ENCODE peak calls at places on chromosomes 4 and X, in four cellular contexts. U is AG09309, E is cardiac muscle cell, B is endothelial cell of umbilical vein. C is an unnamed sample.

GRCh38 chrX:136446208-136446607 is 41.5 kb upstream of the BRS3 start:
- DNase-seq in U (no peak), E (no peak), B (no peak), C (no peak)

GRCh38 chr4:96186593-96186992 is 346.7 kb downstream of the PDHA2 start:
- DNase-seq in U (no peak), E (peak), B (no peak), C (no peak)

GRCh38 chr4:189046642-189047041 is 894.0 kb upstream of the FRG1 start:
- DNase-seq in U (no peak), E (no peak), B (no peak), C (no peak)

GRCh38 chr4:67087897-67088296 is 457.4 kb downstream of the CENPC start:
- DNase-seq in U (no peak), E (peak), B (peak), C (peak)

GRCh38 chr4:179843370-179843769 is 2399.8 kb upstream of the TENM3 start:
- DNase-seq in U (no peak), E (no peak), B (no peak), C (no peak)

GRCh38 chr4:11635336-11635735 is 206.6 kb upstream of the HS3ST1 start:
- DNase-seq in U (peak), E (peak), B (no peak), C (no peak)

GRCh38 chr4:36163198-36163597 is 81.1 kb downstream of the ARAP2 start:
- DNase-seq in U (no peak), E (no peak), B (no peak), C (no peak)

GRCh38 chr4:61540944-61541343 is 340.8 kb downstream of the ADGRL3 start:
- DNase-seq in U (no peak), E (no peak), B (no peak), C (no peak)

GRCh38 chr4:164571593-164572385 is 182.1 kb upstream of the SMIM31 start:
- DNase-seq in U (no peak), E (no peak), B (no peak), C (no peak)

GRCh38 chrX:123184199-123184857 is at the start of gene GRIA3:
- DNase-seq in U (peak), E (no peak), B (no peak), C (peak)

GRCh38 chr4:85776579-85776978 is 301.6 kb downstream of the ARHGAP24 start:
- DNase-seq in U (no peak), E (no peak), B (peak), C (peak)

GRCh38 chr4:158519226-158519625 is 2.5 kb upstream of the RXFP1 start:
- DNase-seq in U (no peak), E (no peak), B (no peak), C (no peak)

GRCh38 chr4:83516042-83516772 is 19.7 kb upstream of the GPAT3 start:
- DNase-seq in U (peak), E (peak), B (peak), C (no peak)

GRCh38 chrX:9821581-9821980 is 35.4 kb downstream of the SHROOM2 start:
- DNase-seq in U (no peak), E (no peak), B (no peak), C (no peak)

GRCh38 chr4:22129454-22130075 is 181.0 kb upstream of the KCNIP4 start:
- DNase-seq in U (peak), E (peak), B (no peak), C (peak)

GRCh38 chrX:117808413-117808812 is 308.2 kb downstream of the KLHL13 start:
- DNase-seq in U (no peak), E (no peak), B (no peak), C (no peak)

GRCh38 chr4:186758929-186759682 is 35.5 kb upstream of the FAT1 start:
- DNase-seq in U (no peak), E (no peak), B (no peak), C (no peak)

GRCh38 chrX:2561461-2561860 is 60.7 kb upstream of the DHRSX start:
- DNase-seq in U (no peak), E (no peak), B (no peak), C (no peak)

GRCh38 chrX:136587532-136587931 is 55.5 kb downstream of the VGLL1 start:
- DNase-seq in U (no peak), E (no peak), B (no peak), C (no peak)

GRCh38 chrX:142089193-142089592 is 115.9 kb downstream of the MAGEC2 start:
- DNase-seq in U (no peak), E (peak), B (peak), C (no peak)

GRCh38 chrX:153411988-153412574 is 809 bp downstream of the ZFP92 start:
- DNase-seq in U (no peak), E (no peak), B (no peak), C (no peak)

GRCh38 chr4:150033937-150034336 is 44.3 kb upstream of the DCLK2 start:
- DNase-seq in U (no peak), E (peak), B (peak), C (no peak)

GRCh38 chrX:85140963-85141362 is 102.6 kb downstream of the SATL1 start:
- DNase-seq in U (no peak), E (no peak), B (no peak), C (no peak)

GRCh38 chr4:7120341-7120740 is 52.5 kb upstream of the GRPEL1 start:
- DNase-seq in U (no peak), E (no peak), B (no peak), C (peak)

GRCh38 chr4:169103966-169104412 is 93.9 kb upstream of the CBR4 start:
- DNase-seq in U (no peak), E (no peak), B (no peak), C (no peak)

GRCh38 chr4:38948551-38948950 is 80.9 kb downstream of the FAM114A1 start:
- DNase-seq in U (peak), E (peak), B (no peak), C (no peak)

GRCh38 chrX:48472851-48473717 is 2.9 kb upstream of the FTSJ1 start:
- DNase-seq in U (no peak), E (no peak), B (no peak), C (no peak)

GRCh38 chr4:56468097-56468422 is 643 bp downstream of the SRP72 start:
- DNase-seq in U (no peak), E (peak), B (peak), C (peak)

GRCh38 chr4:169922632-169923276 is 103.4 kb downstream of the MFAP3L start:
- DNase-seq in U (no peak), E (peak), B (no peak), C (no peak)

GRCh38 chrX:128106630-128107029 is 54.4 kb upstream of the ACTRT1 start:
- DNase-seq in U (no peak), E (no peak), B (peak), C (no peak)

GRCh38 chr4:87848622-87849351 is 16.0 kb downstream of the MEPE start:
- DNase-seq in U (peak), E (peak), B (peak), C (peak)

GRCh38 chrX:48025561-48025960 is 18.8 kb downstream of the SPACA5 start:
- DNase-seq in U (no peak), E (peak), B (peak), C (peak)

DNA sequence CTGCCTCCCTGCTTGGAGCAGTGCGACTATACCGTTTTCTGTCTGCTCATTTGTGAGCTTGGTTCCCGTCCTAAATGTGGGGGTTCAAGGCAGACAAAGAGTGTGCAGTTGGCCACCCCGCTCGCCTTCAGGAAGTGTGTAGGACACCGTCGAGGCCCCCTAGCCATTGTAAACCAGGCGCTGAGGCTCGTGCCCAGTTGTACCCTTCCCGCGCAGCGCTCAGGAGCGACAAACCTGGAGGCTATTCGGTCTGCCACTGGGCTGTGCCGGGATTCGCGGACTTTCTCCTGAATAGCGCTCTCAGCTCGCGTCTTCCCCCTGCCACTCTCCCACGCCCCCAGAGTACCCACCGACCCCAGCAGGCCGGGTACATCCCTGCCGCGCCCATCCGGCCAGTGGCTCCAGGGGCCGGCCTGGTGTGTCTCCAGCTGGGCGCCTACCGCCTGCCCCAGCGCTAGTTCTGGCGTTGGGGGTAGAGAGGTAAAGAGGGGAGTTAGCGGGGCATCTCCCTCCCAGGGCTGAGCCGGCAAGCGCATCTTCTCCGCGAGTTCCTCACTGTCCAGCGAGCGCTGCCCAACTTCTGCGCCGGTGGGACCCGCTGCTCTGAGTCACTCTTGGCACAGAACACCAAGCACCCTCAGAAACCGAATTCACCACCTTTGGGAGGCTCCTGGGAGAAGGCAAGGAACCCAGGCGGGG is 880 bp upstream of the LONRF3 start:
- DNase-seq in U (no peak), E (no peak), B (no peak), C (no peak)
- H3K4me3 ChIP-seq in U (no peak), E (no peak), B (no peak), C (no peak)

DNA sequence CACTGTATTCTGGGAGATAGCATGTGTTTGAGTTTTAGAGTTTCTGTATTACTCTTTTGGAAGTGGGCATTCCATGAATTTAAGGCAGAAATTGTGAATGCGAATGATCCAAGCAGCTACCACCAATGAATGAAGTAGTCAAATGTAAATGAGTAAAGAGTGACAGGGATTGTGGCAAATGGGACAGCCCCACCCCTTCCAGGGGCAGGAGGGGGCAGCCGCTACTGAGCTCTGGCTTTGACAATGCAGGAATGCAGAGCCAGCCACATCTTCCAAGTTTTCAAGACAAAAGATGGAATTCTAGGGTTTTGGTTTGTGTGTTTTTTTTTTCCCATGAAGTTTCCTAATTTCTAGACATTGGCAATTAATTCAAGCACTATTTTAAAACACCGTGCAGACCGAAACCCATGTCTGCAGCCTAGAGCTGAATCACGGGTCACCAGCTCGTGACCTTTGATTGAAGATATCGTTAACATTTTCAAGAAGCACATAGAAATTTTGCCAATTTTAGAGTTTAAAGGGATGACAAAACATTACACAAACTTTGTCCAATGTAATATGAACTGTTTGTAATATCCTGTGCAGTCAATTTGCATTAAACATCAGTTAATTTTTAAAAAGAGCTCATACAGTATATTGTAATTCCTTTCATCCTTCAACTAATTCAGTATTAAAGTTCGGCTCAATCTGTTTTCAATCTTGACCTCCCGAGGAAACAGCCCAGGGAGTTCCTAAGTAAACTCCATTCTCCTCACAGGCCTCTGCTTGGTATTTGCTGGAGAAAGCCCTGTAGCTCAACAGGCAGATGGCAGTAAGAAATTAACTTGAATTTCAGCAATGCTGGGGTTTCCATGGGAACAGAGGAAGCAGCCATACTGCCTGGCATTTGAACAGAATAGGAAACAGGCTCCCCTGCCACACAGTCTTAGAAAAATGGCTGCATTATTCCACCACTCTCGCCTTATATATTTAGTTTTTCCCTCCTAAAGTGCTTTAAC is 83.4 kb downstream of the UCHL1 start:
- DNase-seq in U (peak), E (peak), B (peak), C (no peak)
- TF ChIP-seq CTCF in U (peak), E (no peak), B (no peak), C (no peak)

DNA sequence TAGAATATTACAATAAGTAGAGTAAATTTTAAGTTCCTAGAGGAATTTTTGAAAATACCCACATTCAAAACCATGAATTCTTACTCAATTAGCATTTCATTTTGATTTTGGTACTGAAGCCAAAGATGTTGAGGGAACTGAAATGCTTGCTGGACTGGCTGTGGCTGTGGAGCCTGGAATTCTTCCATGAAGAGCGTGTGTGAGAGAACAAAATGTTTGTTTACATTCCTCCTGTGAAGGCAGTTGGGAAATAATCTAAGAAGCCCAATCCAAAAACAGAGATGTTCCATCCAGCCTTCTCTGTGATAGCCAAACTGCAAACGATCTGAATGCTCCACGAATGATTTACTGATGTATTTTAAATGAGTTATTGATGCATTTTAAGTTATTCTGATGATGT is 3.8 kb upstream of the ADH1B start:
- DNase-seq in U (no peak), E (peak), B (no peak), C (no peak)
- H3K4me3 ChIP-seq in U (no peak), E (no peak), B (no peak), C (no peak)

GRCh38 chrX:54439967-54440871 is at the start of gene TSR2:
- DNase-seq in U (peak), E (peak), B (peak), C (peak)
- TF ChIP-seq CTCF in U (peak), E (peak), B (peak), C (no peak)